ENCODE peak calls at places on chromosome 20, in five cellular contexts. Y, E, G, L and U are unnamed samples.

GRCh38 chr20:50077818-50078601 is 34.9 kb downstream of the UBE2V1 start:
- DNase-seq in L (no peak), Y (no peak), G (no peak), E (no peak), U (no peak)

GRCh38 chr20:2387180-2387577 is 6.5 kb downstream of the TGM6 start:
- DNase-seq in E (peak; percentile 71), L (peak; percentile 76), G (peak; percentile 19), Y (no peak), U (peak; percentile 22)

GRCh38 chr20:51563597-51564332 is 21.2 kb upstream of the NFATC2 start:
- DNase-seq in G (peak; percentile 86), E (peak; percentile 49), Y (peak; percentile 58), L (peak; percentile 14), U (peak; percentile 69)

GRCh38 chr20:56985286-56985685 is 281.2 kb downstream of the BMP7 start:
- DNase-seq in Y (no peak), G (no peak), E (no peak), L (no peak), U (no peak)

GRCh38 chr20:46088409-46089075 is 1.2 kb downstream of the NCOA5 start:
- DNase-seq in Y (no peak), E (no peak), L (peak; percentile 53), G (peak; percentile 8), U (no peak)

GRCh38 chr20:3471397-3472021 is 691 bp downstream of the ATRN start:
- DNase-seq in Y (no peak), L (no peak), G (no peak), E (no peak), U (no peak)

GRCh38 chr20:62715201-62715600 is 6.6 kb downstream of the NTSR1 start:
- DNase-seq in G (no peak), E (no peak), Y (no peak), L (no peak), U (no peak)

GRCh38 chr20:4840831-4841230 is 119.1 kb downstream of the PRND start:
- DNase-seq in E (no peak), L (no peak), G (no peak), Y (no peak), U (no peak)

GRCh38 chr20:48831702-48832422 is 4.1 kb upstream of the PREX1 start:
- DNase-seq in L (no peak), G (peak; percentile 39), E (no peak), Y (no peak), U (peak; percentile 24)

GRCh38 chr20:4787825-4788224 is 66.1 kb downstream of the PRND start:
- DNase-seq in E (no peak), L (no peak), G (no peak), Y (no peak), U (no peak)

GRCh38 chr20:45969712-45970634 is 2.0 kb downstream of the ZNF335 start:
- DNase-seq in L (no peak), G (peak; percentile 64), E (peak; percentile 33), Y (no peak), U (peak; percentile 59)

GRCh38 chr20:63782521-63782971 is 43.0 kb downstream of the SLC2A4RG start:
- DNase-seq in Y (no peak), L (no peak), G (no peak), E (no peak), U (no peak)

GRCh38 chr20:26209171-26209941 is 512.7 kb upstream of the ZNF337 start:
- DNase-seq in G (peak; percentile 11), L (peak; percentile 42), E (peak; percentile 22), Y (no peak), U (no peak)

GRCh38 chr20:44465001-44465560 is 10.6 kb upstream of the TTPAL start:
- DNase-seq in L (no peak), Y (no peak), G (no peak), E (no peak), U (no peak)

GRCh38 chr20:16595376-16595775 is 22.1 kb upstream of the KIF16B start:
- DNase-seq in Y (no peak), G (no peak), E (no peak), L (no peak), U (no peak)

GRCh38 chr20:50399917-50400704 is 110.1 kb upstream of the PTPN1 start:
- DNase-seq in E (no peak), L (no peak), Y (no peak), G (peak; percentile 60), U (no peak)

GRCh38 chr20:45833030-45833882 is at the start of gene SNX21:
- DNase-seq in G (peak; percentile 94), L (peak; percentile 37), E (peak; percentile 80), Y (peak; percentile 76), U (peak; percentile 52)

GRCh38 chr20:46695888-46696287 is 6.6 kb upstream of the TP53RK start:
- DNase-seq in G (peak; percentile 69), Y (peak; percentile 20), L (no peak), E (no peak), U (no peak)

GRCh38 chr20:33209789-33210188 is 7.4 kb upstream of the BPIFA3 start:
- DNase-seq in G (peak; percentile 52), Y (no peak), L (peak; percentile 63), E (peak; percentile 90), U (peak; percentile 38)

GRCh38 chr20:54477134-54477533 is 1.7 kb downstream of the DOK5 start:
- DNase-seq in Y (no peak), G (no peak), E (no peak), L (no peak), U (no peak)

GRCh38 chr20:15986690-15987089 is 586.6 kb downstream of the KIF16B start:
- DNase-seq in E (no peak), L (peak; percentile 82), G (no peak), Y (no peak), U (no peak)

GRCh38 chr20:41469868-41470267 is 103.2 kb upstream of the EMILIN3 start:
- DNase-seq in Y (no peak), E (no peak), G (no peak), L (no peak), U (no peak)

GRCh38 chr20:12171927-12172581 is 254.4 kb downstream of the BTBD3 start:
- DNase-seq in G (peak; percentile 84), Y (no peak), E (no peak), L (no peak), U (no peak)

GRCh38 chr20:60057866-60058807 is 99.9 kb downstream of the CDH26 start:
- DNase-seq in Y (no peak), L (no peak), G (peak; percentile 79), E (no peak), U (no peak)

GRCh38 chr20:45945678-45946148 is 11.2 kb downstream of the PCIF1 start:
- DNase-seq in E (no peak), G (peak; percentile 21), L (no peak), Y (no peak), U (no peak)

GRCh38 chr20:33113387-33113908 is 34.0 kb downstream of the BPIFB4 start:
- DNase-seq in G (no peak), L (no peak), Y (no peak), E (no peak), U (no peak)

GRCh38 chr20:33291830-33292355 is 8.9 kb downstream of the BPIFB1 start:
- DNase-seq in G (no peak), L (peak; percentile 59), Y (no peak), E (peak; percentile 77), U (no peak)

GRCh38 chr20:21994203-21994602 is 288.7 kb downstream of the PAX1 start:
- DNase-seq in E (no peak), Y (no peak), G (no peak), L (no peak), U (no peak)

GRCh38 chr20:63016514-63017075 is 9.8 kb upstream of the BHLHE23 start:
- DNase-seq in Y (no peak), E (no peak), G (no peak), L (no peak), U (no peak)

GRCh38 chr20:45860573-45861011 is 3.2 kb downstream of the ZSWIM3 start:
- DNase-seq in G (peak; percentile 50), Y (no peak), L (no peak), E (no peak), U (no peak)

GRCh38 chr20:48196486-48196885 is 411.2 kb upstream of the SULF2 start:
- DNase-seq in E (no peak), L (no peak), G (no peak), Y (no peak), U (no peak)

GRCh38 chr20:47704746-47705496 is 80.4 kb downstream of the SULF2 start:
- DNase-seq in L (no peak), Y (no peak), E (no peak), G (no peak), U (no peak)

GRCh38 chr20:4067600-4068261 is 52.4 kb upstream of the RNF24 start:
- DNase-seq in G (peak; percentile 88), E (no peak), L (no peak), Y (no peak), U (no peak)

GRCh38 chr20:32583581-32584045 is 1.5 kb downstream of the NOL4L start:
- DNase-seq in G (no peak), L (no peak), Y (no peak), E (peak; percentile 29), U (no peak)

GRCh38 chr20:49712918-49713778 is 530 bp downstream of the B4GALT5 start:
- DNase-seq in Y (no peak), L (peak; percentile 62), G (peak; percentile 17), E (peak; percentile 34), U (no peak)

GRCh38 chr20:62740286-62741141 is 31.9 kb downstream of the NTSR1 start:
- DNase-seq in E (no peak), G (peak; percentile 95), Y (peak; percentile 59), L (peak; percentile 95), U (peak; percentile 81)

GRCh38 chr20:61503106-61503505 is 251.0 kb downstream of the CDH4 start:
- DNase-seq in L (no peak), G (no peak), Y (no peak), E (no peak), U (no peak)
- TF ChIP-seq CTCF in L (no peak), G (no peak), Y (no peak), E (no peak), U (no peak)

DNA sequence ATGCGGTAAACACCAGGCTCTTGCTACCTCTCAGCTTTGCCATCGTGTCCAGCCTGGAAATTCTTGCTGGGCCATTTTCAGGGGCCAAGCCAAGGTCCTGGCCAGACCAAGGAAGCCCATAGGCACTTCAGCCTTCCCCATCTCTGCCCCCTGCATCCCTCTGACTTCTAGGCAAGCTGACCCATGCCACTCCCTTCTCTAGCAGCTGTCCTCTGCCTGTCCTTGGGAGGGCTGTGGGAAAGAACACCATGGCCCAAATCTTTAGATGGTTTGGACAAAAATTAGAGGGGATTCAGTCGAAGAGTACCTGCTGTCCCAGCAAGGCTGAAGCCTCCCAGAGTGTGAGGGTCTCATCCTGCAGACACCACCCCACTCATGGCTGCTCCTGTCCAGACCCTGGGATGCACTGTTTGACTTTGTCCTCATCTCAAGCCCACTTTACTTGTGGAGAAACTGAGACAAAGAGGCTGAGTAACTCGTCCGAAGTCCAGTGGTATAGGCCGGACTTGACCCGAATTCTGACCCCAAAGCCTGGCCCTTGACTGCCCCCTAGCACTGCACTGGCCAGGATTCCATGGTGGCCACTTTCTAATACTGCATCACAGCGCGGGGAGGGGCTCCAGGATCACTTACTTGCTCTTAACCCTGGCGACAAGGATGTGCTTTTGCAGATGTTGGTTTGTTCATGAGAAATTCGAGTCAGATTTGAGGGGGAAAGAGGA is 22.4 kb upstream of the STX16 start:
- DNase-seq in E (no peak), L (no peak), Y (no peak), G (no peak), U (no peak)
- TF ChIP-seq CTCF in E (no peak), L (no peak), Y (no peak), G (no peak), U (no peak)

GRCh38 chr20:58175425-58175824 is 53.0 kb downstream of the ANKRD60 start:
- DNase-seq in G (no peak), E (no peak), Y (no peak), L (no peak), U (no peak)
- TF ChIP-seq CTCF in G (no peak), E (no peak), Y (no peak), L (no peak), U (no peak)

GRCh38 chr20:14432597-14432996 is 95.2 kb upstream of the FLRT3 start:
- DNase-seq in E (no peak), Y (no peak), G (no peak), L (no peak), U (no peak)
- TF ChIP-seq CTCF in E (no peak), Y (no peak), G (no peak), L (no peak), U (no peak)